ENCODE peak calls at places on chromosomes 2 and 18, in five cellular contexts. I is mammary epithelial cell; N is NT2/D1; A is right cardiac atrium; V is CD8-positive, alpha-beta T cell. P is an unnamed sample.

GRCh38 chr18:58572181-58572580 is 56.7 kb downstream of the ALPK2 start:
- DNase-seq in I (peak; percentile 89), V (no peak), N (no peak), A (no peak), P (no peak)

GRCh38 chr2:40625849-40626248 is 174.0 kb upstream of the SLC8A1 start:
- DNase-seq in N (no peak), A (no peak), I (peak; percentile 65), V (no peak), P (no peak)

GRCh38 chr2:206474059-206474458 is 30.7 kb downstream of the ADAM23 start:
- DNase-seq in A (no peak), V (no peak), I (no peak), N (no peak), P (no peak)

GRCh38 chr2:109545828-109546713 is 67.7 kb downstream of the SEPTIN10 start:
- DNase-seq in N (peak; percentile 57), V (peak; percentile 39), A (peak; percentile 63), I (peak; percentile 35), P (peak; percentile 57)

GRCh38 chr18:23718731-23719130 is 29.5 kb downstream of the LAMA3 start:
- DNase-seq in A (no peak), I (no peak), V (no peak), N (no peak), P (no peak)

GRCh38 chr2:170070778-170071177 is 107.2 kb upstream of the MYO3B start:
- DNase-seq in I (no peak), N (no peak), V (no peak), A (no peak), P (no peak)

GRCh38 chr2:151619337-151619989 is 114.8 kb downstream of the NEB start:
- DNase-seq in N (no peak), A (no peak), I (no peak), V (no peak), P (no peak)

GRCh38 chr2:38601061-38601460 is 1.7 kb downstream of the HNRNPLL start:
- DNase-seq in I (no peak), V (no peak), N (no peak), A (no peak), P (no peak)

GRCh38 chr2:20476950-20477349 is 30.1 kb downstream of the RHOB start:
- DNase-seq in N (no peak), A (no peak), I (no peak), V (no peak), P (no peak)

GRCh38 chr2:156339110-156339847 is 6.8 kb upstream of the NR4A2 start:
- DNase-seq in V (no peak), N (no peak), I (no peak), A (no peak), P (no peak)

GRCh38 chr2:44479127-44479887 is 117.6 kb downstream of the CAMKMT start:
- DNase-seq in N (peak; percentile 84), V (peak; percentile 1), I (peak; percentile 69), A (no peak), P (peak; percentile 86)

GRCh38 chr2:98376996-98377395 is 30.7 kb downstream of the CNGA3 start:
- DNase-seq in V (no peak), I (no peak), N (no peak), A (no peak), P (no peak)

GRCh38 chr2:1995987-1996386 is 251.7 kb upstream of the PXDN start:
- DNase-seq in A (no peak), V (no peak), I (no peak), N (no peak), P (no peak)

GRCh38 chr2:72096181-72096580 is 51.5 kb downstream of the CYP26B1 start:
- DNase-seq in I (no peak), N (no peak), V (no peak), A (no peak), P (no peak)

GRCh38 chr18:24814521-24814920 is 354.1 kb downstream of the HRH4 start:
- DNase-seq in V (no peak), A (no peak), I (no peak), N (no peak), P (no peak)

GRCh38 chr2:160813506-160813858 is 319.9 kb upstream of the RBMS1 start:
- DNase-seq in N (no peak), V (no peak), A (no peak), I (peak; percentile 67), P (no peak)

GRCh38 chr18:76750886-76751537 is 71.3 kb upstream of the ZNF236 start:
- DNase-seq in N (no peak), I (no peak), V (no peak), A (no peak), P (no peak)

GRCh38 chr18:78630981-78631510 is 348.6 kb upstream of the SALL3 start:
- DNase-seq in N (no peak), I (no peak), A (no peak), V (no peak), P (no peak)

GRCh38 chr2:78263571-78263970 is 741.4 kb upstream of the LRRTM4 start:
- DNase-seq in I (no peak), V (no peak), A (no peak), N (no peak), P (no peak)

GRCh38 chr18:31798399-31798798 is 37.7 kb upstream of the SLC25A52 start:
- DNase-seq in N (no peak), V (no peak), I (no peak), A (no peak), P (no peak)

GRCh38 chr18:31795747-31796146 is 35.1 kb upstream of the SLC25A52 start:
- DNase-seq in V (no peak), N (no peak), A (no peak), I (no peak), P (no peak)

GRCh38 chr18:31801078-31801477 is 40.4 kb upstream of the SLC25A52 start:
- DNase-seq in N (no peak), V (no peak), I (no peak), A (no peak), P (no peak)
- H3K27me3 ChIP-seq in N (no peaks in the 10 kb centered on the region), V (no peaks in the 10 kb centered on the region), I (no peaks in the 10 kb centered on the region), A (no peaks in the 10 kb centered on the region), P (no peaks in the 10 kb centered on the region)

DNA sequence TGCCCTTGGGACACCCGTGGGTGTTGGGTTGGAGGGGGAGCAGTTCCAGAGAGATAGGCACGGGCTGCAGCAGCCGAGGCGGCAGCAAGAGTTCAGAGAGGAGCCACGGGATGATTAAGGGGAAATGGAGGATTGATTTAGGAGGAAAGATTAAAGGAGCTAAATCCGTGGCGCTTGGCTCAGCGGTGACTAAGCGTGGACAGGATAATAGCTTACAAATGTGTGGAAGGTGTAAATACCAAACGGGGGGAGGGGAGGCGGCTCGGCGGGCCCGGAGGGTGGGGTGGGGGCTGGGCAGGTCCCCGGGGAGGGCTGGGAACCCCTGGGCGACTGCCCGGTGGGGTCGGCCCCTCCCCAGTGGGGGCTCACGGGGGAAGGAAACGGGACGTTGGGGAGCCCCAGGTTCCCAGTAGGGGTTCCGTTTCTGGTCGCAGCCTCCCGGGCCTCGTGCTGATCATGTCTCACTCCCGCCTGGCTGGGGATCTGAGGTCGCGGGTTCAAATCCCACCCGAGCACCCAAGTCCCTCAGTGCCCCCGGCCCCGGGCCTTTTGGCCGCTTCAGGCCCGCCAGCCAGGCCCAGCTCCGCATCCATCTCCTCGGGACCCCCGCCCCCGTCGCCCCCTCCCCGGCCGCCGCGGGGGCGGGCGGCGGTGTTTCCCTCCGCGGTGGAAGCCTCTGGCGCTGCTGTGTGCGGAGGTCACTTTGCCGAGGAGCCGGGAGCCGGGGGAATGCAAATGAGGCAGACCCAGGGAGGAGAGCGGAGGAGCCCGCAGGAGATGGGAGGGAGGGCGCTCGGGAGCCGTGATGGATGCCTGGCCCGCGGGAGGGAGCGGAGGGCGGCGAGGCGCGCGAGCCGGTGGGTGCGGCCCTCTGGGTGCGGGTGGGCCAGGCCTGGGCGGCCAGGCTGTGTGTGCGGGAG is 8.1 kb downstream of the ASIC4 start:
- DNase-seq in A (no peak), V (no peak), N (no peak), I (peak; percentile 32), P (no peak)
- H3K27me3 ChIP-seq in A (no peaks in the 10 kb centered on the region), V (peaks cover 38% of the 10 kb centered on the region), N (peaks cover 33% of the 10 kb centered on the region), I (peaks cover 2% of the 10 kb centered on the region), P (peaks cover 99% of the 10 kb centered on the region)

DNA sequence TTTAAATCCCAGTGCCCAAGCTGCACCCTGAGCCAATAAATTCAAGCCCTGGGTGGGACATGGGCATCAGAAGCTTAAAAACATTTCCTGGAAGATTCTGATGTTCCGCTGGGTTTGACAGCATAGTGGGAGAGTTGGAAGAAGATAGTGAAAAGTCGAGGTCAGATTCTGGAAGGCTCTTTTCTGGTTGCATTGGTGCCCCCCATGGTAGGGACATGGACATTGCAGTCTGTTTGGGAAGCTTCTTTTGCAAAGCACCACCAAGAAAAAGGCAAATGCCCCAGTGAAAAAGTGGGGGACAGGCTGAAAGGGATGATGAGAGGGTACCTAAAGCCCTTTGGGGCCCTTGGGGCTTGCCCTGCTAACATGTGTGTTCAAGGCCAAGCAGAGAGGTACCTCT is 21.0 kb downstream of the MERTK start:
- DNase-seq in I (no peak), A (no peak), N (no peak), V (no peak), P (no peak)
- H3K27me3 ChIP-seq in I (peaks cover 31% of the 10 kb centered on the region), A (no peaks in the 10 kb centered on the region), N (no peaks in the 10 kb centered on the region), V (no peaks in the 10 kb centered on the region), P (no peaks in the 10 kb centered on the region)

DNA sequence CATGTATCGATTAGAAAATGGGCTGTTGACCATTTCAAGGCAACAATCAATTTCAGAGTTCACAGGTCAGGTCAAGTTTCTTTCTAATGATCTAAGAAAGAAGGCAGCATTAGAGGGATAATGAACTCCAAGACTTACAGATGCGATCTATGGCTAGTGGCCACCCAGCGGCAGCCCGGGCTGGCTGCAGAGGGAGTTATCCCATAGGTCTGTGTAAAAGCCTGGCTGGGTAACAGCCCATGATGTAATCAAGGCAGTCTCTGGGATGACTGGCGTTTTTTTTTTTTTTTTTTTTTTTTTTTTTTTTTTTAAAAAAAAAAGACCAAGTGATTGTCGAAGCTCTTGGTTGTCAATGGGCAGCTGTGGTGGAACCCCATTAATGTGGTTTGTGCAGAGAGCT is 171.1 kb upstream of the SKOR2 start:
- DNase-seq in I (no peak), N (no peak), V (no peak), A (no peak), P (no peak)
- H3K27me3 ChIP-seq in I (no peaks in the 10 kb centered on the region), N (peaks cover 4% of the 10 kb centered on the region), V (peaks cover 1% of the 10 kb centered on the region), A (no peaks in the 10 kb centered on the region), P (no peaks in the 10 kb centered on the region)

GRCh38 chr2:45741451-45741850 is 90.0 kb downstream of the PRKCE start:
- DNase-seq in A (peak; percentile 38), I (no peak), V (no peak), N (no peak), P (no peak)
- H3K27me3 ChIP-seq in A (no peaks in the 10 kb centered on the region), I (no peaks in the 10 kb centered on the region), V (no peaks in the 10 kb centered on the region), N (no peaks in the 10 kb centered on the region), P (no peaks in the 10 kb centered on the region)

DNA sequence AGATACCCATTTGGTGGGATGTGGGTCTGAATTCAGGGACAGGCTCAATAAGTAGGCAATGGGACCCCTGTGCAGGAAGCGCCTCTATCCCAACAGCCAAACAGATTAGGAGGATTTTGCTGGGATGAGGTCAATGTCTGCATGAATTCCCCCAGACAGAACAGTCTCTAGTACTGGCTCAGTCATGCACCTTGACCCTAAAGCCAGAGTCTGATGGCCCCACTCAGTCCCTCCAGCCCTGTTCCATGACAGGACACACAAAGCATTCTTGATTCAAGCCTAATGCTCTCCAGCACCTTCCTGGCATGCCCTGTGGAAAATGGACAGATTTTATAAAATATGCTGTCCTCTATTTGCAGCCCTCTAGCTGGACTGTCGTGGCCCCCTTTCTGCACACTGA is 49.8 kb upstream of the RAB6D start:
- DNase-seq in I (no peak), N (no peak), V (no peak), A (no peak), P (no peak)
- H3K27me3 ChIP-seq in I (peaks cover 3% of the 10 kb centered on the region), N (no peaks in the 10 kb centered on the region), V (no peaks in the 10 kb centered on the region), A (peaks cover 2% of the 10 kb centered on the region), P (no peaks in the 10 kb centered on the region)